ENCODE peak calls at places on chromosomes 2 and 18, in six cellular contexts. P, N, W, T, L and U are unnamed samples.

GRCh38 chr2:191240871-191241270 is 4.3 kb upstream of the MYO1B start:
- DNase-seq in N (no peak), W (no peak), T (no peak), L (no peak), P (no peak), U (no peak)

GRCh38 chr2:188693111-188693510 is 281.1 kb upstream of the COL3A1 start:
- DNase-seq in P (no peak), N (no peak), W (no peak), T (no peak), L (no peak), U (peak; percentile 28)

GRCh38 chr2:6506311-6507258 is 359.1 kb downstream of the CMPK2 start:
- DNase-seq in T (no peak), W (no peak), P (no peak), L (no peak), N (no peak), U (peak; percentile 27)

GRCh38 chr18:3468833-3469232 is 18.9 kb downstream of the TGIF1 start:
- DNase-seq in L (no peak), T (no peak), P (no peak), N (no peak), W (no peak), U (peak; percentile 45)

GRCh38 chr2:233336541-233336940 is 17.8 kb upstream of the DGKD start:
- DNase-seq in L (no peak), N (no peak), P (no peak), T (no peak), W (no peak), U (no peak)

GRCh38 chr2:151033454-151034248 is 228.0 kb downstream of the RBM43 start:
- DNase-seq in P (no peak), T (no peak), L (no peak), N (no peak), W (no peak), U (no peak)

GRCh38 chr18:13061630-13062189 is 70.5 kb downstream of the CEP192 start:
- DNase-seq in L (no peak), W (no peak), N (no peak), P (no peak), T (no peak), U (no peak)

GRCh38 chr2:26068602-26069298 is 34.9 kb downstream of the RAB10 start:
- DNase-seq in T (no peak), N (no peak), P (peak; percentile 40), W (peak; percentile 60), L (no peak), U (peak; percentile 36)

GRCh38 chr2:12457831-12458230 is 258.9 kb upstream of the TRIB2 start:
- DNase-seq in T (no peak), L (no peak), N (no peak), P (no peak), W (no peak), U (no peak)

GRCh38 chr2:159613515-159614336 is 2.6 kb downstream of the BAZ2B start:
- DNase-seq in P (no peak), W (no peak), T (no peak), N (no peak), L (peak; percentile 49), U (peak; percentile 26)

GRCh38 chr2:21333249-21333648 is 209.5 kb downstream of the TDRD15 start:
- DNase-seq in P (no peak), L (no peak), W (no peak), N (no peak), T (no peak), U (no peak)

GRCh38 chr2:120958623-120959366 is 223.1 kb downstream of the GLI2 start:
- DNase-seq in T (peak; percentile 82), P (peak; percentile 25), L (no peak), N (no peak), W (no peak), U (peak; percentile 34)

GRCh38 chr2:20490300-20491181 is 43.7 kb downstream of the RHOB start:
- DNase-seq in T (peak; percentile 93), L (no peak), N (no peak), P (no peak), W (no peak), U (peak; percentile 61)

GRCh38 chr2:29334723-29335122 is 219.5 kb downstream of the CLIP4 start:
- DNase-seq in N (no peak), L (no peak), W (no peak), P (no peak), T (no peak), U (no peak)

GRCh38 chr2:135086222-135086621 is 34.1 kb downstream of the RAB3GAP1 start:
- DNase-seq in P (no peak), N (no peak), T (no peak), W (no peak), L (no peak), U (no peak)